ENCODE peak calls at places on chromosomes 1 and 21, in eight cellular contexts. L, P, V, H, C, A, X and Q are unnamed samples.

GRCh38 chr1:44805311-44806024 is 1.7 kb downstream of the DYNLT4 start:
- DNase-seq in L (no peak), P (peak; percentile 67), V (no peak), C (no peak), X (no peak), H (no peak), A (peak; percentile 39), Q (no peak)

GRCh38 chr1:14791611-14792010 is 193.1 kb downstream of the KAZN start:
- DNase-seq in X (no peak), H (no peak), L (no peak), C (no peak), A (no peak), P (no peak), V (no peak), Q (no peak)

GRCh38 chr21:43611598-43612369 is 47.5 kb downstream of the HSF2BP start:
- DNase-seq in H (no peak), X (peak; percentile 67), L (peak; percentile 58), P (peak; percentile 84), A (peak; percentile 66), C (peak; percentile 80), V (peak; percentile 95), Q (no peak)

GRCh38 chr1:53944469-53945182 is 873 bp downstream of the IFT25 start:
- DNase-seq in V (no peak), X (no peak), P (no peak), A (no peak), L (no peak), H (no peak), C (peak; percentile 28), Q (no peak)

GRCh38 chr1:233586301-233586700 is 27.6 kb upstream of the KCNK1 start:
- DNase-seq in X (no peak), L (no peak), H (no peak), C (no peak), A (no peak), V (no peak), P (no peak), Q (no peak)

GRCh38 chr1:23546897-23547596 is 12.3 kb downstream of the ID3 start:
- DNase-seq in V (no peak), P (no peak), H (no peak), A (no peak), C (no peak), L (no peak), X (no peak), Q (no peak)

GRCh38 chr1:51433972-51434510 is 85.0 kb downstream of the EPS15 start:
- DNase-seq in V (no peak), X (no peak), H (no peak), L (no peak), C (no peak), P (no peak), A (no peak), Q (no peak)

GRCh38 chr1:37474697-37475379 is 458 bp downstream of the ZC3H12A start:
- DNase-seq in C (no peak), V (no peak), X (peak; percentile 41), H (no peak), A (peak; percentile 61), P (peak; percentile 76), L (no peak), Q (no peak)

GRCh38 chr1:64318428-64318827 is 115.0 kb downstream of the UBE2U start:
- DNase-seq in X (no peak), H (no peak), P (no peak), L (no peak), C (no peak), A (no peak), V (no peak), Q (no peak)

GRCh38 chr1:16158993-16159831 is 3.3 kb upstream of the EPHA2 start:
- DNase-seq in P (no peak), L (no peak), A (no peak), V (no peak), H (no peak), X (no peak), C (no peak), Q (peak; percentile 81)

GRCh38 chr1:224736619-224737352 is 120.7 kb downstream of the CNIH3 start:
- DNase-seq in A (no peak), P (no peak), X (peak; percentile 20), L (no peak), V (peak; percentile 19), C (peak; percentile 24), H (no peak), Q (no peak)

GRCh38 chr1:52057245-52057644 is 1.1 kb downstream of the BTF3L4 start:
- DNase-seq in C (no peak), V (no peak), X (no peak), A (no peak), L (no peak), H (no peak), P (no peak), Q (no peak)

GRCh38 chr1:150213170-150214098 is 22.5 kb downstream of the ANP32E start:
- DNase-seq in P (peak; percentile 98), V (peak; percentile 84), X (peak; percentile 94), A (peak; percentile 92), H (peak; percentile 83), C (peak; percentile 97), L (peak; percentile 98), Q (peak; percentile 91)

GRCh38 chr1:218171302-218171893 is 113.7 kb upstream of the RRP15 start:
- DNase-seq in C (no peak), A (no peak), H (no peak), L (peak; percentile 7), V (peak; percentile 49), X (no peak), P (no peak), Q (no peak)

GRCh38 chr1:44270666-44271628 is 57.7 kb downstream of the DMAP1 start:
- DNase-seq in V (no peak), L (no peak), A (no peak), X (no peak), H (no peak), P (no peak), C (no peak), Q (no peak)

GRCh38 chr1:157369808-157370521 is 182.3 kb downstream of the FCRL5 start:
- DNase-seq in X (no peak), L (peak; percentile 49), V (peak; percentile 43), C (peak; percentile 71), A (no peak), P (no peak), H (peak; percentile 3), Q (no peak)

GRCh38 chr1:193524616-193525015 is 338.2 kb upstream of the B3GALT2 start:
- DNase-seq in L (no peak), V (no peak), X (no peak), H (no peak), P (no peak), A (no peak), C (no peak), Q (no peak)

GRCh38 chr1:159821171-159821867 is 5.4 kb upstream of the SLAMF8 start:
- DNase-seq in C (no peak), X (no peak), H (no peak), P (no peak), A (no peak), L (no peak), V (peak; percentile 47), Q (no peak)

GRCh38 chr21:30616125-30616524 is at the start of gene KRTAP20-1:
- DNase-seq in A (no peak), L (no peak), C (no peak), H (no peak), P (no peak), X (no peak), V (no peak), Q (no peak)

GRCh38 chr21:30613836-30614235 is at the start of gene KRTAP6-1:
- DNase-seq in P (no peak), L (no peak), H (no peak), C (no peak), X (no peak), V (no peak), A (no peak), Q (no peak)

GRCh38 chr21:30615199-30615598 is 1.0 kb upstream of the KRTAP20-1 start:
- DNase-seq in X (no peak), H (no peak), L (no peak), V (no peak), P (no peak), C (no peak), A (no peak), Q (no peak)

DNA sequence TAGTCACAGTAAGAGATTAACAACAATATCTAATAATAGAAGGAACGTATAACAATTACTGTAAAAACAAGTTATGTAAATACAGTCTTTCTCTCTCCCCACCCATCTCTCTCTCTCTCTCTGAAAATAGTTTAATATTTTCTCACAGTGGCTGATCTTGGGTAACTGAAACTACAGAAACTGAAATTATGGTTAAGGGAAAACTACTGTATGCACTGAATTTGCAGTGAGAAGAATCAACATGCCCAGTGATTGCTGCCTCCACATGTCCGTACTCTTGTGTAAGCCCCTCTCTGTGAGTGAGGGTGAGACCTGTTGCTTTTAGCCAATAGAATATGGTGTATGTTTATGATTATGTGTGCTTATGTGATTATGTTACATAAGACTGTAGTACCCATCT is 1.6 kb downstream of the KRTAP6-1 start:
- DNase-seq in L (no peak), H (no peak), X (no peak), P (no peak), V (no peak), C (no peak), A (no peak), Q (no peak)
- H3K9me3 ChIP-seq in L (no peaks in the 10 kb centered on the region), H (no peaks in the 10 kb centered on the region), X (no peaks in the 10 kb centered on the region), P (no peaks in the 10 kb centered on the region), V (peaks cover 14% of the 10 kb centered on the region), C (no peaks in the 10 kb centered on the region), A (no peaks in the 10 kb centered on the region), Q (no peaks in the 10 kb centered on the region)

DNA sequence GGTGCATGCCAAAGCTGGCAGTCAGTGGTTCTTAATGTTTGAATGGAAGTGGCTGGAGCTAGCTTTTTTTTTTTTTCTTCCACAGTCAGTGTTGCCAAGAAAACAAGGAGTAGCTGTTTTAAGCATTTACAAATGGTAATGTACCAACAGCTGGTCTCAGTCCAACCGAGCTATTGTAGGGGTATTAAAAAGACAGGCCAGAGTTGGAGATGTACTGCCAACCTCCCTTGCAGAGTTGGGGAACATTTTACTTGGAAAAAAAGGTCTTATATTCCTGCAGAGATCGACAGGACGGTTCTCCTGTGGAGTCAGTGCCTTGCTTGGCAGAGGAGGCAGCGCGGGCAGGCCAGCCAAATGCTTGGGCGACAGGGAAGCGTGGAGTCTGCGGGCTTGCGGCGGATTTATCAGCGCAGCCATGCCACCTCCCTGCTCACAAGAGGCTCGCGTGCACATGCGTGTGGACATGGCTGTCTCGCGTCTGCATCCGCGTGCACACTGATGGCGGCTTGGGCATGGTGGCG is 338.1 kb downstream of the RPS6KC1 start:
- DNase-seq in V (no peak), A (no peak), L (no peak), X (peak; percentile 23), P (no peak), C (no peak), H (no peak), Q (no peak)
- H3K4me3 ChIP-seq in V (no peak overlapping the region), A (no peak overlapping the region), L (no peak overlapping the region), X (no peak overlapping the region), P (no peak overlapping the region), C (no peak overlapping the region), H (no peak overlapping the region), Q (no peak overlapping the region)

DNA sequence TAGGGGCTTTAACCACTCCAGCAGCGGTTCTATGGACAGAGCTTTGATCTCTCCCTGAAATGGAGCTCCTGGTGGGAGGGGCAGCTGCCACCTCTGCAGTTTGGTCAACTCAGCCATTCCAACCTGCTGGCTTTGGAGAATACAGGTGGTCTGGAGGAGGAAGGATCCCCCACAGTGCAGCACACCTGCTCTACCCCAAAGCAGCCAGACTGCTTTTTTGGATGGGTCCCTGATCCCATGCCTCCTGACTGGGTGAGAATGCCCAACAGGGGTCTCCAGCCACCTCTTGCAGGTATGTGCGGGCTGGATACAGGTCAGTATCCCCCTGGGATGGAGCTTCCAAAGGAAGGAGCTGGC is 53.9 kb downstream of the TPTE start:
- DNase-seq in V (no peak), C (no peak), A (no peak), X (no peak), P (no peak), L (no peak), H (no peak), Q (no peak)
- H3K9me3 ChIP-seq in V (peaks cover 20% of the 10 kb centered on the region), C (no peaks in the 10 kb centered on the region), A (peaks cover 61% of the 10 kb centered on the region), X (peaks cover 36% of the 10 kb centered on the region), P (peaks cover 31% of the 10 kb centered on the region), L (no peaks in the 10 kb centered on the region), H (peaks cover 11% of the 10 kb centered on the region), Q (peaks cover 13% of the 10 kb centered on the region)

GRCh38 chr1:201506573-201507567 is at the start of gene CSRP1:
- DNase-seq in V (peak; percentile 87), P (peak; percentile 95), X (peak; percentile 92), L (peak; percentile 98), H (peak; percentile 69), C (peak; percentile 83), A (peak; percentile 90), Q (peak; percentile 81)
- H3K4me3 ChIP-seq in V (peak within 1 kb of the TSS; percentile 79), P (peak within 1 kb of the TSS; percentile 88), X (peak within 1 kb of the TSS; percentile 80), L (peak within 1 kb of the TSS; percentile 66), H (peak within 1 kb of the TSS; percentile 87), C (peak within 1 kb of the TSS; percentile 80), A (peak within 1 kb of the TSS; percentile 64), Q (peak within 1 kb of the TSS; percentile 70)